ENCODE peak calls at places on chromosomes 16 and 17, in seven cellular contexts. F is astrocyte, J is OCI-LY7, B is endothelial cell of umbilical vein, R is H9, P is mammary epithelial cell, I is IMR-90. G is an unnamed sample.

GRCh38 chr17:74042744-74043486 is 160.6 kb upstream of the RPL38 start:
- DNase-seq in F (peak), J (no peak), B (no peak), R (no peak), P (peak), I (peak), G (peak)

GRCh38 chr17:9658593-9659211 is 13.4 kb downstream of the USP43 start:
- DNase-seq in F (peak), J (no peak), B (no peak), R (no peak), P (no peak), I (no peak), G (no peak)

GRCh38 chr17:50551884-50552283 is 4.9 kb downstream of the SPATA20 start:
- DNase-seq in F (no peak), J (no peak), B (no peak), R (no peak), P (no peak), I (no peak), G (no peak)

GRCh38 chr17:40316571-40317344 is 7.8 kb downstream of the RARA start:
- DNase-seq in F (peak), J (no peak), B (peak), R (peak), P (peak), I (peak), G (peak)

GRCh38 chr16:83958137-83958810 is 5.2 kb downstream of the OSGIN1 start:
- DNase-seq in F (no peak), J (no peak), B (no peak), R (no peak), P (no peak), I (peak), G (no peak)

GRCh38 chr17:64128787-64129514 is 993 bp downstream of the ERN1 start:
- DNase-seq in F (no peak), J (peak), B (peak), R (peak), P (peak), I (no peak), G (peak)

GRCh38 chr17:33992113-33992512 is 263.0 kb upstream of the CCL2 start:
- DNase-seq in F (no peak), J (no peak), B (no peak), R (peak), P (no peak), I (no peak), G (no peak)

GRCh38 chr17:75991396-75991795 is 9.3 kb upstream of the CDK3 start:
- DNase-seq in F (no peak), J (no peak), B (no peak), R (no peak), P (no peak), I (no peak), G (no peak)

GRCh38 chr17:73593249-73593965 is 50.8 kb downstream of the SDK2 start:
- DNase-seq in F (no peak), J (no peak), B (no peak), R (no peak), P (no peak), I (no peak), G (no peak)

GRCh38 chr17:36089888-36090836 is at the start of gene CCL3:
- DNase-seq in F (no peak), J (peak), B (no peak), R (no peak), P (peak), I (no peak), G (no peak)

GRCh38 chr16:88851616-88852015 is 5.1 kb downstream of the GALNS start:
- DNase-seq in F (no peak), J (no peak), B (no peak), R (no peak), P (no peak), I (no peak), G (no peak)

GRCh38 chr17:74512624-74513084 is 18.6 kb downstream of the CD300LB start:
- DNase-seq in F (peak), J (no peak), B (no peak), R (no peak), P (peak), I (no peak), G (peak)

GRCh38 chr17:48532261-48532660 is 1.4 kb upstream of the HOXB1 start:
- DNase-seq in F (no peak), J (no peak), B (no peak), R (no peak), P (no peak), I (no peak), G (no peak)
- H3K4me2 ChIP-seq in F (no peak), J (no peak), B (no peak), R (no peak), P (no peak), I (no peak), G (no peak)

DNA sequence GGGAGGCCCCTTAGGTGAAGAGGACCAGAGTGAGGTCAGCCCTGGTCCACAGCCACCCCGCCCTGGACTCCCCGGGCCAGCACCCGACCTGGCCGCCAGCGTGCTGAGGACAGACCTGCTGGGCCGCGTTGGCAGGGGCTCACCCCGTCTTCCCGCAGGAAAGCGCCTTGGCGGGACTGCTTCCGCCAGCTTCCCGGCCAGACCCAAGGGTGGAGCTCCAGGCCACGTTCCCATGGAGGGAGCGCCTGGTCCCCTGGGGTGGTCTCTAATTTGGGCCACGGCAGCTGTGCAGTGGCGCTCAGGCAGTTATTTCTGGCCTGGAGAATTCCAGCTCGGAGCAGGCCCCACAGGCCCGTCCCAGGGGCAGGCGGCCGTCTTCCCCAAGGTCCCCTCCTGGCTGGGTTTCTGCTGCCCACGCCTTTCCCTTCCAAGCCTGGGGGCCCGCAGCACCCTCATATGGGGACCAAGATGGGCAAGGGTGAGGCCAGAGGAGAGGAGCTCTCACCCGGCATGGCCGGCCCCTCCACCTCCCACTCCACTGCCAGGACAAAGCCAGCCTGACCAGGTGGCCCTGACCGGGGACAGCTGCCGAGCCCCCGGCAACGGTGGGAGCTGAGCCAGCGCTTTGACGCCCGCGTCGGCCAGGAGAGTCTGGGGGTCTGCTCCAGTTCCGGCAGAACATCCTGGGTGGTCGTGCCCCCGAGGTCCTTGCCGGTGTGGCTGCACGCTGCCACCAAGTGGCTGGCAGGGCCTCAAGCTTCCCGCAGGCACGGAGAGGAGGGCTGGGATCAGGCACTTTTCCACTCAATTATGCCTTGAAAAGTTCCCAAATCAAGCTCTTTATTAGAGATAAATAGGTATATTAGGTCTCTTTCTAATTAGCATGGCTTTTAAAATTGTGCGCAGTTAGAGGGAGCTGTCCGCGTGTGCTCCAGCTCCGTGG is 28.1 kb downstream of the CACNA1H start:
- DNase-seq in F (no peak), J (no peak), B (no peak), R (no peak), P (no peak), I (no peak), G (no peak)
- H3K27ac ChIP-seq in F (no peak), J (no peak), B (no peak), R (no peak), P (no peak), I (peak), G (no peak)

GRCh38 chr17:42679492-42680330 is 1.9 kb downstream of the CCR10 start:
- DNase-seq in F (peak), J (peak), B (peak), R (peak), P (peak), I (peak), G (peak)

GRCh38 chr17:42677012-42677857 is 441 bp upstream of the PLEKHH3 start:
- DNase-seq in F (peak), J (peak), B (peak), R (peak), P (peak), I (peak), G (peak)

GRCh38 chr17:42679001-42679491 is 2.3 kb upstream of the PLEKHH3 start:
- DNase-seq in F (peak), J (peak), B (peak), R (peak), P (peak), I (peak), G (peak)

GRCh38 chr17:42676424-42677011 is at the start of gene PLEKHH3:
- DNase-seq in F (no peak), J (peak), B (no peak), R (no peak), P (peak), I (no peak), G (peak)

DNA sequence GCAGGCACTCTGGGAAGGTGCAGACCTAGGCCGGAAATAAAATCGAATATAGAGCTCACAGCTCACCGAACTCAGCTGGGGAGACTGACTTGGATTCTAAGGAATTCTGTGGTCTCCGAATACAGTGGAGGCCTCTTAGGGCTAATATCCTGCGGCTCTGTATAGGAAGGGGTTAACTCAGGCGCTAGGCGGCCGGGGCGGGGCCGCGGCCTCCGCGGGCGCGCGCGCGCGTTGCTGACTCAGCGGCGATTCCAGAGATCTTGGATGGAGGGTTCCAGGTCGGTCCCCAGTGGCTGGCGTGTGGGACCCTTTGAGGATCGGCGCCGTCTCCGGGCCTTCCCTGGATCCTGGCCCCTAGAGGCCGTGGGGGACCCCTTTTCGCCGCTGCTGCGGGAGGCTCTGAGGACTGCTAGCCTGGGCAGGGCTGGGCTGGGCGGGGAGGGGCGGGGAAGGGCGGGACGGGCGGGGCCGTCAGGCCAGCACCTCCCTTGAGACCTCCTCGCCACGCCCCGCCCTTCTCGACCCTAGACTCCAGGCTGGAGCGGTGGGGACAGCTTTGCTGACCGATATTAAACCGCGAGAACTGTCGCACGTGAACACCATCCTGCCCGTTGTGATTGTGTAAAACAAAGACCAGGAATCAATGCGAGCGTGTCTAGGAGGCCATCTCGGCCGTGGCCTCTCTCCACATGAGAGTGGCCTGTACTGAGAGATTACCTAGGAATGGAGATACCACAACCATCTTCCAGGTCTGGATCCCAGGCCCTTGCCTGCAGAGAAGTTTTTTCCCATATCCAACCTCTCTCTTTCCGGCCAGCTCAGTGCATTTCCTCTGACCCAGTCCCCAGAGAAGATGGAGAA is 1.4 kb upstream of the PLEKHH3 start:
- DNase-seq in F (peak), J (peak), B (peak), R (peak), P (peak), I (peak), G (peak)
- H2AFZ ChIP-seq in F (peak), J (peak), B (peak), R (no peak), P (peak), I (peak), G (peak)

GRCh38 chr17:78568494-78569115 is 8.6 kb downstream of the DNAH17 start:
- DNase-seq in F (peak), J (no peak), B (no peak), R (no peak), P (peak), I (peak), G (peak)
- H3K4me2 ChIP-seq in F (no peak), J (no peak), B (no peak), R (no peak), P (no peak), I (no peak), G (no peak)

GRCh38 chr16:71769222-71769621 is 39.4 kb downstream of the AP1G1 start:
- DNase-seq in F (no peak), J (no peak), B (no peak), R (no peak), P (no peak), I (no peak), G (no peak)
- H3K27ac ChIP-seq in F (no peak), J (no peak), B (no peak), R (no peak), P (no peak), I (no peak), G (no peak)

GRCh38 chr16:85445779-85446222 is 167.3 kb upstream of the GSE1 start:
- DNase-seq in F (no peak), J (no peak), B (no peak), R (no peak), P (no peak), I (peak), G (no peak)
- H2AFZ ChIP-seq in F (no peak), J (no peak), B (no peak), R (no peak), P (no peak), I (peak), G (no peak)

DNA sequence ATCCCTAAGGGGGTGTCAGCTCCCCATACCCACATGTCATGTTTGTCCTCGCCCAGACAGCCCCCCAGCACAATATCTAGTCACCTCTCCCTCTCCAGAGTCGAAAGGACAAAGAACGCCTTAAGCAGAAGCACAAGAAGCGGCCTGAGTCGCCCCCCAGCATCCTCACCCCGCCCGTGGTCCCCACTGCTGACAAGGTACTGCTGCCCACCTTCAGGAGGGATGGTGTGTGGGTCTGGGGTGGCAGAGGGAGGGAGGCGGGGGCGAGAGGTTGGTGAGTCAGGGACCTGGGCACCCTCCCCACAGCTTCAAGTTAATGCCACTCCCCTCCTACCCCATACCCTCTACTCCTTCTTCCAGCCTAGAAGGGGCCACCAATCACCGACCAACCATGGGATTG is 7.5 kb downstream of the MLLT6 start:
- DNase-seq in F (no peak), J (no peak), B (no peak), R (peak), P (no peak), I (no peak), G (no peak)
- H3K4me2 ChIP-seq in F (no peak), J (no peak), B (no peak), R (no peak), P (no peak), I (no peak), G (no peak)

GRCh38 chr17:44780161-44780560 is 21.4 kb downstream of the ADAM11 start:
- DNase-seq in F (no peak), J (no peak), B (no peak), R (peak), P (no peak), I (no peak), G (no peak)
- H3K27ac ChIP-seq in F (no peak), J (no peak), B (no peak), R (no peak), P (no peak), I (no peak), G (no peak)